ENCODE peak calls at places on chromosomes 13 and 19, in four cellular contexts. N, H, U and F are unnamed samples.

GRCh38 chr13:74576504-74576903 is 442.3 kb upstream of the KLF12 start:
- DNase-seq in N (no peak), H (no peak), U (no peak), F (no peak)

GRCh38 chr19:3121821-3122511 is 13.9 kb upstream of the GNA15 start:
- DNase-seq in N (no peak), H (no peak), U (no peak), F (no peak)

GRCh38 chr19:18046066-18046718 is 38.2 kb downstream of the ARRDC2 start:
- DNase-seq in N (peak), H (peak), U (no peak), F (peak)

GRCh38 chr13:31159306-31159705 is 2.4 kb downstream of the HSPH1 start:
- DNase-seq in N (no peak), H (no peak), U (no peak), F (no peak)

GRCh38 chr19:33434090-33434885 is 60.8 kb downstream of the CEBPG start:
- DNase-seq in N (no peak), H (no peak), U (no peak), F (no peak)

GRCh38 chr13:21676611-21677021 is 5.7 kb downstream of the FGF9 start:
- DNase-seq in N (no peak), H (peak), U (peak), F (no peak)

GRCh38 chr19:11377237-11377636 is 2.8 kb downstream of the SWSAP1 start:
- DNase-seq in N (peak), H (peak), U (no peak), F (no peak)

GRCh38 chr13:111893071-111893606 is 173.8 kb upstream of the SOX1 start:
- DNase-seq in N (no peak), H (no peak), U (peak), F (no peak)

GRCh38 chr13:97459215-97459772 is 25.3 kb downstream of the RAP2A start:
- DNase-seq in N (no peak), H (no peak), U (no peak), F (no peak)

GRCh38 chr13:66424417-66424816 is 805.7 kb downstream of the PCDH9 start:
- DNase-seq in N (no peak), H (no peak), U (no peak), F (no peak)

GRCh38 chr13:21137696-21138095 is 38.7 kb downstream of the SKA3 start:
- DNase-seq in N (peak), H (peak), U (no peak), F (peak)

DNA sequence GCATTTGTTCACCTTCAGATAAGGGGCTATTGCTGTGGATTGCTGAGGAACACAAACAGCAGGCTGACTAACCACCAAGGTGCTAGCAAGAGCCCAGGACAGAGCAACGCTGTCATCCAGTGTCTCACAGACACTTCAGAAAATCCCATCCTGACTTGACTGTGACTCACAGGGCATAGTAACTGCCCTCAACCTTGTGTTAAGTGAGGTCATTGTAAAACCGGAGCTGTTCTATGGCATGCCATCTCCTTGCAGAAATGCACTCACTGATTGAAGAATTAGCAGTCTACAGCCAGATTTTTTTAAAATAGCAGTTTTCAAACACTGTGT is 51.1 kb downstream of the TNFRSF19 start:
- DNase-seq in N (peak), H (no peak), U (no peak), F (peak)
- TF ChIP-seq HMGXB4 in N (no peak), H (no peak), U (no peak), F (no peak)

DNA sequence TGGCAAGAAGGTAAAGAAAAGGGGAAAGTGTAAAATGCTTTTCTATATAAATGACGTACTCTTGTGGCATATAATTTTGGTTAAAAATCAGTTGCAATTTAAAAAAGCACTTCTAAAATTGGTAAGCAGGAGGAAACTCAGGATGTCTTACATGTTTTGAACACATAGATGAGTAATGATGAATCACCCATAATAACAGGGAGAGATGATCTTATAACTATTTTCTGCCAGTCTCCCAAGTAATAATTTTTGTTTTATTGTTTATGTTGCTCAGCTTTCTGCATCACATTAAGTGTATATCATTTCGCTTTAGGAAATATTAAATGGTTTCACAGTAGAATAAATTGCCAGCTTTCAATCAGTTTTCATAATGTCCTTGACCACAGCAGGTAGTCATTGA is 1430.7 kb upstream of the PCDH20 start:
- DNase-seq in N (no peak), H (no peak), U (no peak), F (no peak)
- TF ChIP-seq HMGXB4 in N (no peak), H (no peak), U (no peak), F (no peak)

DNA sequence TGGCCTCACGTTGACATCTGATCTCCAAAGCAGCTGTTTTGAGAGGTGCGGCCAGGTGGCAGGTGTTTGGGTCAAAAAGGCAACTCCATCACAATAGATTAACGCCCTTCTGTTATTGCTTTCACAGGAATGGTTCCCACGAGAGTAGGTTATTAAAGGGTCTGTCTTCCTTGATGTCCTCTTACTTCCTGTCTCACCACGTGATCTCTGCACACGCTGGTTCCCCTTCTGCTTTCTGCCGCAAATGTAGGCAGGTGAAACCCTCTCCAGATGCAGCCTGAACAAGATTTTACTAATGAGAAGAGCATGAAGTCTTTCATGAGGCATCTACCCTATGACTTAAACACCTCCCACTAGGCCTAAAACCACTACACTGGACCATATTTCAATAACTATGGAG is 22.8 kb upstream of the ZNF564 start:
- DNase-seq in N (no peak), H (no peak), U (no peak), F (no peak)
- TF ChIP-seq HMGXB4 in N (no peak), H (no peak), U (no peak), F (no peak)

GRCh38 chr13:33279414-33279813 is 6.1 kb downstream of the STARD13 start:
- DNase-seq in N (peak), H (no peak), U (no peak), F (no peak)

GRCh38 chr13:33280550-33280905 is 5.0 kb downstream of the STARD13 start:
- DNase-seq in N (no peak), H (no peak), U (no peak), F (no peak)

GRCh38 chr13:33280923-33281322 is 4.6 kb downstream of the STARD13 start:
- DNase-seq in N (no peak), H (no peak), U (no peak), F (no peak)

GRCh38 chr13:33278923-33279322 is 6.6 kb downstream of the STARD13 start:
- DNase-seq in N (no peak), H (no peak), U (no peak), F (no peak)

DNA sequence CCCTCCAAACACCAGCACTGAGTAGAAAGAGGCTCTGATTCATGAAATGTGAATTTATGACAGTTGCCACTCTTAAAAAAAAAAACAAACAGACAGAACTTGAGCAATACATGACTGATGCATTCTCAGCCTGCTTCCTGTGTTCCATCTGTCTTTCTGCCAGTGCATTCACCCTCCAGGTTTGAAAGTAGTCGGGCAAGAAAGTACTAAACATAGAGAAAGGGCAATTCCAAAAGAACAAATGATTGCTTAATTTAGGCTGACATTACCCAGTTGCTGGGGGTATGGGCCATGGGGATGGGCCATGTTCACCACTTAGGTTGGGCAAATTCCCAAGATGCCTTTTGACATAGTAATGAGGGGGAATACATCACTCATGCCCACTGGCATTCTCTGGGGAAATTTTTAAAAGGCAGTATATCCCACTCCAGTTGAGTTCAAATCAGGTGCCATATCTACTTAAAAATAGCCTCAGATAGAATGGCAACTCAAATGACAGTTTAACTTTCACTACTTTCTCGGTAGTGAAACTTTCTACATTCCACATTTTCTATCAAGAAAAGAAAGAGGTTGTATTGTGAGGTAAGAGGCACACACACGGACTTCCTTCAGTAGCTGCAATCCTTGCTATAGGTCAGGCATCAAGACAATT is 5.5 kb downstream of the STARD13 start:
- DNase-seq in N (peak), H (no peak), U (no peak), F (peak)
- TF ChIP-seq HMGXB4 in N (no peak), H (no peak), U (no peak), F (no peak)

GRCh38 chr13:73136776-73137175 is 78.0 kb downstream of the KLF5 start:
- DNase-seq in N (no peak), H (no peak), U (no peak), F (no peak)

GRCh38 chr13:73141292-73141771 is 82.5 kb downstream of the KLF5 start:
- DNase-seq in N (no peak), H (no peak), U (no peak), F (peak)

GRCh38 chr13:73138967-73139491 is 80.2 kb downstream of the KLF5 start:
- DNase-seq in N (no peak), H (no peak), U (no peak), F (no peak)

GRCh38 chr13:73140804-73141203 is 82.0 kb downstream of the KLF5 start:
- DNase-seq in N (no peak), H (no peak), U (no peak), F (no peak)

GRCh38 chr13:73138276-73138950 is 79.6 kb downstream of the KLF5 start:
- DNase-seq in N (peak), H (no peak), U (no peak), F (peak)
- TF ChIP-seq HMGXB4 in N (no peak), H (no peak), U (no peak), F (no peak)

GRCh38 chr13:51585696-51586095 is 1.4 kb downstream of the WDFY2 start:
- DNase-seq in N (no peak), H (peak), U (no peak), F (no peak)
- TF ChIP-seq HMGXB4 in N (no peak), H (no peak), U (no peak), F (no peak)

DNA sequence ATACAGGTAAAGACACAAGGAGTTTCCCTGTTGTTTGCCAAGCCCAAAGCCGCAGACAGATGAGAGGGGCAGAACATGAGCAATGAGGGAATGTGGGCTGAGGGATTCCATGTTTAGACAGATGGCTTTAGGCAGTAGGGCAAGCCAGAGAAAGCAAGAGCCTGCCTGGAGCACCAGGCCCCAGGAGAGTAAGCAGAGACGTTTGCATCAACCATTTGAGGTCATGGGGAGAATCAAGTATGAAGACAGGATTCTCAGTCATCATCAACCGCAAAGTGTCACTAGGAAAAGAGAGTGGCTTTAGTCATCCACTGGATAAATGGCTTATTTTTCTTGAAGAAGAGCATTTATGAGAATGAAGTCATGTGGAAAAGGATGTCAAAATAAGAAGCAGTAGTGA is 184.7 kb downstream of the COG6 start:
- DNase-seq in N (no peak), H (no peak), U (no peak), F (no peak)
- TF ChIP-seq HMGXB4 in N (no peak), H (no peak), U (no peak), F (no peak)